ENCODE peak calls at places on chromosomes 4 and X, in seven cellular contexts. G is adipocyte; H is cardiac septum; R is GM03348; L is stimulated activated CD8-positive, alpha-beta memory T cell treated with anti-CD3 and anti-CD28 coated beads, Interleukin-4, amount 100 ng/mL, for 48 hours; D is nephron progenitor cell; C is mesenchymal stem cell. W is an unnamed sample.
A peak's percentile ranks its signal among the peaks of the same experiment; 100 is the strongest.

GRCh38 chr4:89111833-89112563 is 665 bp downstream of the TIGD2 start:
- DNase-seq in G (peak; percentile 94), D (no peak), C (peak; percentile 96), R (peak; percentile 57), L (no peak), H (no peak), W (peak; percentile 91)

GRCh38 chr4:122602277-122603142 is 18.4 kb downstream of the IL21 start:
- DNase-seq in H (no peak), R (peak; percentile 39), C (peak; percentile 65), G (peak; percentile 72), D (no peak), L (no peak), W (peak; percentile 70)

GRCh38 chr4:136925203-136925602 is 607.1 kb downstream of the PCDH18 start:
- DNase-seq in L (no peak), G (no peak), D (no peak), R (no peak), C (no peak), H (no peak), W (peak; percentile 93)

GRCh38 chr4:85701881-85702321 is 227.0 kb downstream of the ARHGAP24 start:
- DNase-seq in G (peak; percentile 44), L (no peak), H (no peak), D (no peak), C (no peak), R (peak; percentile 10), W (no peak)

GRCh38 chr4:38002451-38003071 is 42.4 kb downstream of the PTTG2 start:
- DNase-seq in L (no peak), G (no peak), C (no peak), D (no peak), H (no peak), R (no peak), W (peak; percentile 86)

GRCh38 chr4:140186651-140187315 is 32.8 kb upstream of the MAML3 start:
- DNase-seq in H (no peak), D (no peak), R (peak; percentile 63), G (peak; percentile 60), C (peak; percentile 54), L (no peak), W (peak; percentile 86)

GRCh38 chr4:71470547-71470946 is 131.7 kb downstream of the SLC4A4 start:
- DNase-seq in D (no peak), H (no peak), R (no peak), C (no peak), G (no peak), L (no peak), W (no peak)

GRCh38 chr4:118683513-118683912 is 1.7 kb upstream of the METTL14 start:
- DNase-seq in G (no peak), H (no peak), D (no peak), R (no peak), L (no peak), C (no peak), W (peak; percentile 22)

GRCh38 chrX:153646620-153647373 is at the start of gene DUSP9:
- DNase-seq in D (peak; percentile 87), H (no peak), R (peak; percentile 44), L (no peak), G (peak; percentile 37), C (peak; percentile 12), W (no peak)

W was measured in renal cortical epithelial cell.